ENCODE peak calls at places on chromosome 5, in eight cellular contexts. X is left ventricle myocardium inferior; J is IMR-90; P is colonic mucosa; N is CD8-positive, alpha-beta T cell; O is Peyer's patch; S is spleen; T is psoas muscle. F is an unnamed sample.

GRCh38 chr5:3343911-3344310 is 251.7 kb upstream of the IRX1 start:
- DNase-seq in X (no peak), J (no peak), P (no peak), N (no peak), O (peak; percentile 7), S (peak; percentile 40), T (peak; percentile 3), F (no peak)

GRCh38 chr5:156783092-156783491 is 67.0 kb upstream of the PPP1R2B start:
- DNase-seq in X (no peak), J (no peak), P (no peak), N (no peak), O (no peak), S (no peak), T (no peak), F (no peak)

GRCh38 chr5:146813748-146814147 is 64.8 kb downstream of the PPP2R2B start:
- DNase-seq in X (no peak), J (no peak), P (no peak), N (no peak), O (no peak), S (no peak), T (no peak), F (no peak)

GRCh38 chr5:137206030-137206715 is 293.0 kb downstream of the SPOCK1 start:
- DNase-seq in X (no peak), J (peak; percentile 35), P (no peak), N (no peak), O (no peak), S (no peak), T (no peak), F (no peak)

GRCh38 chr5:59592101-59592500 is 301.4 kb downstream of the PDE4D start:
- DNase-seq in X (no peak), J (peak; percentile 25), P (peak; percentile 29), N (no peak), O (no peak), S (no peak), T (no peak), F (no peak)

GRCh38 chr5:5422819-5423515 is 490 bp downstream of the ICE1 start:
- DNase-seq in X (no peak), J (no peak), P (peak; percentile 17), N (no peak), O (peak; percentile 50), S (no peak), T (no peak), F (no peak)

GRCh38 chr5:14261856-14262611 is 118.9 kb downstream of the TRIO start:
- DNase-seq in X (no peak), J (no peak), P (no peak), N (no peak), O (no peak), S (no peak), T (no peak), F (no peak)

GRCh38 chr5:168366124-168366523 is 74.7 kb downstream of the WWC1 start:
- DNase-seq in X (no peak), J (peak; percentile 95), P (no peak), N (no peak), O (no peak), S (no peak), T (no peak), F (no peak)

GRCh38 chr5:160479926-160480325 is 58.3 kb downstream of the PTTG1 start:
- DNase-seq in X (no peak), J (peak; percentile 84), P (no peak), N (no peak), O (no peak), S (no peak), T (no peak), F (no peak)

GRCh38 chr5:151158287-151158661 is 695 bp upstream of the ANXA6 start:
- DNase-seq in X (no peak), J (no peak), P (no peak), N (no peak), O (no peak), S (no peak), T (no peak), F (no peak)

GRCh38 chr5:55534436-55535198 is at the start of gene PLPP1:
- DNase-seq in X (peak; percentile 92), J (peak; percentile 83), P (peak; percentile 91), N (peak; percentile 78), O (peak; percentile 95), S (peak; percentile 96), T (peak; percentile 95), F (peak; percentile 96)

GRCh38 chr5:55535199-55535905 is 588 bp upstream of the PLPP1 start:
- DNase-seq in X (no peak), J (peak; percentile 4), P (no peak), N (no peak), O (no peak), S (no peak), T (no peak), F (no peak)

GRCh38 chr5:55530669-55531068 is 4.1 kb downstream of the PLPP1 start:
- DNase-seq in X (peak; percentile 18), J (no peak), P (no peak), N (no peak), O (no peak), S (no peak), T (no peak), F (no peak)

GRCh38 chr5:55538621-55539020 is 3.9 kb upstream of the PLPP1 start:
- DNase-seq in X (no peak), J (no peak), P (no peak), N (no peak), O (no peak), S (no peak), T (no peak), F (no peak)

DNA sequence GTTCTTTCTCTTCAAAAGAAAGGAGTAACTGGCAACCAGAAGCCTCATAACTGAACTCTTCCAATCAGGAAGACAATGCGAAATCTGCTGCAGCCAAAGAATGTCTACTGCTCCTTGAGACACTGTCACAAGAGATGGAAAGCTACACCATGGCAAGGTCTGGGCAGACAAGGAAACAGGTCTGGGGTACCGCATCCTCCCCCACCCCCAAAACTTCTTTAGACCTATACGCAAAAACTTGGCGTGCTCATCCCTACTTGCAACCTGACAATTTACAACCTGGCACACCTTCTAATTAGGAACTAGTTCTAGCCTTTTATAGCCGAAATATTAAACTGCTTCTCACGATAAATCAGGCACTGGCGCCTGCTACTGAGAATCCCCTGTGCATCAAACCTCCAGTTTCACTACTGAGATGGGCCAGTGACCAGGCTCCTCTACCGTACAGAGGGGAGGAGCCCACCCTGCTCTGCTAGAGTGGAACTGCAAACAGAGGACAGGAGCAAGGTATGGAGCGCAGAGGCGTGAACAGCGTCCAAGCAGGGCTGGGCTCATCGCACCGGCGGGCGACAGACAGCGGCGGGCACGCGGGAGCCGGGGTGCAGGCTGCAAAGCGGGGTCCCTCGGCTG is 843 bp downstream of the PLPP1 start:
- DNase-seq in X (no peak), J (peak; percentile 48), P (peak; percentile 57), N (no peak), O (no peak), S (no peak), T (no peak), F (no peak)
- H3K27ac ChIP-seq in X (peak overlapping the region; percentile 98), J (peak overlapping the region; percentile 97), P (peak overlapping the region; percentile 98), N (peak overlapping the region; percentile 87), O (peak overlapping the region; percentile 97), S (peak overlapping the region; percentile 93), T (peak overlapping the region; percentile 95), F (peak overlapping the region; percentile 94)

DNA sequence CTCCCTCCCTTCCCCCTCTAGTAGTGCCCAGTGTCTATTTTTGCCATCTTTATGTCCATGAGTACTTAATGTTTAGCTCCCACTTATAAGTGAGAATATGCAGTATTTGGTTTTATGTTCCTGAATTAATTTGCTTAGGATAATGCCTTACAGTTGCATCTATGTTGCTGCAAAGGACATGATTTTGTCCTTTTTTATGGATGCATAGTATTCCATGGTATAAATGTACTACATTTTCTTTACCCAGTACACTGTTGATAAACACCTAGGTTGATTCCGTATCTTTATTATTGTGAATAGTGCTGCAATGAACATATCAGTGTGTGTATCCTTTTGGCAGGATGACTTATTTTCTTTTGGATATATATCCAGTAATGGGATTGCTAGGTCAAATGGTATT is 3.8 kb downstream of the ABLIM3 start:
- DNase-seq in X (no peak), J (no peak), P (no peak), N (no peak), O (no peak), S (no peak), T (no peak), F (no peak)
- H3K4me3 ChIP-seq in X (peak overlapping the region; percentile 94), J (no peak overlapping the region), P (no peak overlapping the region), N (no peak overlapping the region), O (no peak overlapping the region), S (no peak overlapping the region), T (peak overlapping the region; percentile 75), F (peak overlapping the region; percentile 72)

GRCh38 chr5:142106061-142106460 is 2.5 kb upstream of the NDFIP1 start:
- DNase-seq in X (no peak), J (no peak), P (no peak), N (no peak), O (no peak), S (no peak), T (peak; percentile 58), F (no peak)

GRCh38 chr5:142100307-142100706 is 8.3 kb upstream of the NDFIP1 start:
- DNase-seq in X (no peak), J (no peak), P (no peak), N (no peak), O (no peak), S (no peak), T (no peak), F (no peak)

GRCh38 chr5:142102980-142103379 is 5.6 kb upstream of the NDFIP1 start:
- DNase-seq in X (no peak), J (no peak), P (no peak), N (no peak), O (no peak), S (no peak), T (no peak), F (no peak)

GRCh38 chr5:142107729-142108431 is 699 bp upstream of the NDFIP1 start:
- DNase-seq in X (no peak), J (no peak), P (no peak), N (no peak), O (no peak), S (no peak), T (no peak), F (no peak)

DNA sequence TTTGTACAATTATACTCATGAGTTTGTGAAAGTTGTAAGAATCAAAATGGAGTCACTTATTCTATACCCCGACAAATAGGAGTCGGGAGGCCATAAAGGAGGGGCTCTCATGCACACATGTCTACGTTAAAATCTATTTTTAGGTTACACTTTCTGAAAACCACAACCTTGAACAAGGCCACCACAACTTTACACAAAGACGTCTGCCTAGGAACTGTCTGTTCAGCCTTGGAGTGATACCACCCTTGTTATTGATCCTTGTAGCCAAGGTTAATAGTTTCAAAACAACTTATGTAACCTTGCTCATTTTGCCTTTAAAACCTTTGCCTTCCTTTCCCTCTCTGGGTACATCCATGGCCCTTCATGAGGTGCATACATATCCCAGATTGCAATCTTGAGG is 4.1 kb upstream of the NDFIP1 start:
- DNase-seq in X (no peak), J (no peak), P (no peak), N (peak; percentile 76), O (no peak), S (no peak), T (no peak), F (no peak)
- H3K4me1 ChIP-seq in X (peaks cover 30% of the 10 kb centered on the region), J (peaks cover 3% of the 10 kb centered on the region), P (no peaks in the 10 kb centered on the region), N (peaks cover 58% of the 10 kb centered on the region), O (no peaks in the 10 kb centered on the region), S (peaks cover 17% of the 10 kb centered on the region), T (no peaks in the 10 kb centered on the region), F (no peaks in the 10 kb centered on the region)

GRCh38 chr5:124617787-124618186 is 128.7 kb downstream of the ZNF608 start:
- DNase-seq in X (no peak), J (no peak), P (no peak), N (no peak), O (no peak), S (no peak), T (no peak), F (no peak)
- H3K27ac ChIP-seq in X (no peak overlapping the region), J (no peak overlapping the region), P (no peak overlapping the region), N (no peak overlapping the region), O (no peak overlapping the region), S (no peak overlapping the region), T (no peak overlapping the region), F (no peak overlapping the region)

GRCh38 chr5:138952962-138953361 is 77.8 kb upstream of the LRRTM2 start:
- DNase-seq in X (no peak), J (no peak), P (no peak), N (no peak), O (no peak), S (peak; percentile 78), T (no peak), F (no peak)
- H3K4me3 ChIP-seq in X (peak overlapping the region; percentile 35), J (no peak overlapping the region), P (no peak overlapping the region), N (no peak overlapping the region), O (no peak overlapping the region), S (no peak overlapping the region), T (peak overlapping the region; percentile 24), F (no peak overlapping the region)

F was measured in right lobe of liver.